ENCODE peak calls at places on chromosomes 6 and 20, in nine cellular contexts. J is HCEC 1CT; C is neural progenitor cell; V is SK-N-DZ; L is NCI-H510A treated with DMSO at 0.1 percent for 48 hours; U is stimulated activated effector memory CD8-positive, alpha-beta T cell treated with anti-CD3 and anti-CD28 coated beads, Interleukin-12 subunit alpha, Interleukin-12 subunit beta, amount 100 ng/mL, for 72 hours; F is amniotic stem cell; G is fibroblast of mammary gland; D is EH. O is an unnamed sample.

GRCh38 chr20:21640556-21640955 is 64.9 kb upstream of the PAX1 start:
- DNase-seq in J (no peak), C (peak; percentile 64), V (no peak), L (peak; percentile 8), U (no peak), F (no peak), G (no peak), D (no peak), O (no peak)

GRCh38 chr6:47342824-47343223 is 33.1 kb upstream of the TNFRSF21 start:
- DNase-seq in J (no peak), C (no peak), V (no peak), L (no peak), U (no peak), F (no peak), G (no peak), D (no peak), O (no peak)

GRCh38 chr6:95517004-95517403 is 60.3 kb upstream of the MANEA start:
- DNase-seq in J (no peak), C (no peak), V (no peak), L (no peak), U (no peak), F (no peak), G (no peak), D (no peak), O (no peak)

GRCh38 chr6:72689107-72689954 is 67.5 kb downstream of the KCNQ5 start:
- DNase-seq in J (no peak), C (peak; percentile 10), V (peak; percentile 28), L (no peak), U (no peak), F (no peak), G (peak; percentile 42), D (peak; percentile 6), O (no peak)

GRCh38 chr20:9068896-9069663 is at the start of gene PLCB4:
- DNase-seq in J (peak; percentile 53), C (peak; percentile 74), V (peak; percentile 74), L (peak; percentile 72), U (no peak), F (no peak), G (peak; percentile 25), D (peak; percentile 76), O (no peak)

GRCh38 chr20:58547527-58548475 is 32.6 kb upstream of the APCDD1L start:
- DNase-seq in J (peak; percentile 37), C (no peak), V (no peak), L (no peak), U (no peak), F (no peak), G (no peak), D (peak; percentile 71), O (no peak)

GRCh38 chr6:109076421-109076820 is 18.2 kb downstream of the SESN1 start:
- DNase-seq in J (no peak), C (no peak), V (no peak), L (no peak), U (no peak), F (no peak), G (no peak), D (no peak), O (no peak)

GRCh38 chr20:21515300-21516179 is 1.7 kb upstream of the NKX2-2 start:
- DNase-seq in J (no peak), C (peak; percentile 84), V (no peak), L (no peak), U (no peak), F (no peak), G (no peak), D (no peak), O (no peak)

GRCh38 chr20:63773571-63774347 is 34.2 kb downstream of the SLC2A4RG start:
- DNase-seq in J (no peak), C (no peak), V (no peak), L (no peak), U (no peak), F (no peak), G (no peak), D (no peak), O (no peak)

GRCh38 chr20:37179671-37180524 is 550 bp upstream of the MROH8 start:
- DNase-seq in J (peak; percentile 73), C (no peak), V (peak; percentile 43), L (no peak), U (no peak), F (peak; percentile 34), G (peak; percentile 79), D (peak; percentile 72), O (no peak)

GRCh38 chr6:167795874-167796667 is 30.6 kb upstream of the AFDN start:
- DNase-seq in J (no peak), C (no peak), V (peak; percentile 50), L (no peak), U (no peak), F (no peak), G (no peak), D (no peak), O (no peak)

GRCh38 chr6:11460001-11460668 is 77.4 kb upstream of the TMEM170B start:
- DNase-seq in J (no peak), C (no peak), V (no peak), L (no peak), U (no peak), F (no peak), G (peak; percentile 29), D (peak; percentile 50), O (no peak)

GRCh38 chr6:35474129-35474977 is 6.2 kb downstream of the RPL10A start:
- DNase-seq in J (no peak), C (no peak), V (no peak), L (no peak), U (no peak), F (no peak), G (no peak), D (no peak), O (no peak)

GRCh38 chr6:154638369-154638768 is 94.8 kb upstream of the SCAF8 start:
- DNase-seq in J (no peak), C (no peak), V (no peak), L (no peak), U (no peak), F (peak; percentile 8), G (peak; percentile 16), D (peak; percentile 22), O (no peak)

GRCh38 chr6:100163035-100163434 is 169.0 kb upstream of the MCHR2 start:
- DNase-seq in J (no peak), C (no peak), V (no peak), L (no peak), U (no peak), F (no peak), G (no peak), D (no peak), O (no peak)

GRCh38 chr6:43277643-43278523 is 20.2 kb upstream of the SLC22A7 start:
- DNase-seq in J (no peak), C (peak; percentile 44), V (no peak), L (no peak), U (no peak), F (no peak), G (no peak), D (peak; percentile 50), O (no peak)

GRCh38 chr6:26521485-26522391 is 16.4 kb upstream of the HMGN4 start:
- DNase-seq in J (peak; percentile 75), C (peak; percentile 91), V (peak; percentile 76), L (peak; percentile 82), U (peak; percentile 75), F (peak; percentile 13), G (peak; percentile 79), D (peak; percentile 82), O (peak; percentile 39)

GRCh38 chr6:114342086-114342825 is 567 bp downstream of the HS3ST5 start:
- DNase-seq in J (no peak), C (peak; percentile 70), V (peak; percentile 29), L (peak; percentile 4), U (no peak), F (no peak), G (no peak), D (no peak), O (no peak)

GRCh38 chr6:148693882-148694484 is 52.8 kb upstream of the UST start:
- DNase-seq in J (no peak), C (no peak), V (no peak), L (no peak), U (no peak), F (no peak), G (no peak), D (no peak), O (no peak)

GRCh38 chr6:46376562-46376969 is 114.7 kb downstream of the RCAN2 start:
- DNase-seq in J (no peak), C (no peak), V (no peak), L (no peak), U (no peak), F (no peak), G (no peak), D (no peak), O (no peak)

GRCh38 chr6:1610497-1611321 is 994 bp downstream of the FOXC1 start:
- DNase-seq in J (no peak), C (peak; percentile 33), V (no peak), L (no peak), U (no peak), F (no peak), G (no peak), D (peak; percentile 58), O (no peak)

O was measured in brain pericyte.